ENCODE peak calls at places on chromosome 19, in eight cellular contexts. U, W, B, G, I, T, V and C are unnamed samples.

GRCh38 chr19:8697671-8698432 is 743 bp downstream of the ACTL9 start:
- DNase-seq in W (no peak), U (no peak), G (no peak), V (no peak), B (no peak), I (no peak), T (no peak), C (peak)

GRCh38 chr19:43605875-43606568 is 5.9 kb upstream of the SRRM5 start:
- DNase-seq in U (no peak), V (no peak), G (no peak), I (no peak), T (no peak), W (no peak), B (no peak), C (no peak)

GRCh38 chr19:49017666-49018351 is 918 bp upstream of the LHB start:
- DNase-seq in W (no peak), U (no peak), T (peak), B (peak), G (peak), V (peak), I (no peak), C (peak)

GRCh38 chr19:41916033-41916424 is 12.2 kb downstream of the ERFL start:
- DNase-seq in I (no peak), U (no peak), W (no peak), G (no peak), T (no peak), B (no peak), V (no peak), C (no peak)

GRCh38 chr19:10295305-10295846 is 5.6 kb downstream of the ICAM5 start:
- DNase-seq in G (no peak), V (no peak), I (no peak), U (no peak), W (no peak), B (peak), T (peak), C (no peak)

GRCh38 chr19:920051-920857 is 3.1 kb downstream of the KISS1R start:
- DNase-seq in I (no peak), B (peak), T (peak), V (peak), W (no peak), U (no peak), G (no peak), C (no peak)

GRCh38 chr19:8050274-8051096 is 2.1 kb upstream of the CCL25 start:
- DNase-seq in G (peak), W (peak), B (peak), T (peak), U (peak), I (peak), V (peak), C (peak)

GRCh38 chr19:46803555-46803954 is 15.2 kb upstream of the SLC1A5 start:
- DNase-seq in G (no peak), V (no peak), U (no peak), B (no peak), I (no peak), W (no peak), T (no peak), C (no peak)

GRCh38 chr19:12721656-12722565 is 1.8 kb downstream of the TNPO2 start:
- DNase-seq in U (peak), W (no peak), G (peak), V (peak), I (peak), B (peak), T (peak), C (peak)

GRCh38 chr19:28726533-28726932 is 486.4 kb downstream of the UQCRFS1 start:
- DNase-seq in I (no peak), B (no peak), T (no peak), V (no peak), G (no peak), W (no peak), U (no peak), C (no peak)